ENCODE peak calls at places on chromosomes 4 and X, in four cellular contexts. C is naive thymus-derived CD8-positive, alpha-beta T cell; S is kidney epithelial cell; J is activated CD8-positive, alpha-beta memory T cell treated with anti-CD3 and anti-CD28 coated beads for 48 hours. V is an unnamed sample.

GRCh38 chr4:168183717-168184571 is 91.6 kb downstream of the ANXA10 start:
- DNase-seq in C (no peak), S (no peak), J (no peak), V (peak)

GRCh38 chrX:39759526-39760224 is 338.1 kb downstream of the BCOR start:
- DNase-seq in C (no peak), S (no peak), J (no peak), V (peak)

GRCh38 chr4:7359302-7360063 is 75.2 kb downstream of the PSAPL1 start:
- DNase-seq in C (no peak), S (no peak), J (no peak), V (peak)

GRCh38 chr4:5660185-5660584 is 48.2 kb downstream of the EVC2 start:
- DNase-seq in C (no peak), S (no peak), J (no peak), V (no peak)

GRCh38 chrX:131626681-131627296 is 82.9 kb downstream of the OR13H1 start:
- DNase-seq in C (no peak), S (no peak), J (no peak), V (no peak)

GRCh38 chr4:53123171-53123570 is 242.7 kb downstream of the SCFD2 start:
- DNase-seq in C (no peak), S (no peak), J (no peak), V (no peak)

GRCh38 chr4:88958080-88958479 is 98.9 kb downstream of the FAM13A start:
- DNase-seq in C (no peak), S (no peak), J (no peak), V (no peak)

GRCh38 chr4:13654158-13654797 is 26.8 kb upstream of the BOD1L1 start:
- DNase-seq in C (peak), S (no peak), J (peak), V (peak)

GRCh38 chr4:10832989-10833635 is 148.5 kb upstream of the CLNK start:
- DNase-seq in C (no peak), S (no peak), J (no peak), V (peak)

GRCh38 chr4:185384877-185385465 is 10.8 kb downstream of the LRP2BP start:
- DNase-seq in C (no peak), S (no peak), J (no peak), V (no peak)

GRCh38 chr4:1003271-1004070 is 8.0 kb upstream of the FGFRL1 start:
- DNase-seq in C (no peak), S (no peak), J (no peak), V (no peak)

GRCh38 chr4:53537606-53538005 is 53.7 kb downstream of the LNX1 start:
- DNase-seq in C (no peak), S (no peak), J (no peak), V (no peak)

GRCh38 chrX:43269201-43269600 is 386.9 kb upstream of the MAOA start:
- DNase-seq in C (no peak), S (no peak), J (no peak), V (no peak)

GRCh38 chr4:38449506-38450174 is 214.4 kb upstream of the KLF3 start:
- DNase-seq in C (no peak), S (no peak), J (no peak), V (no peak)

GRCh38 chr4:145805490-145805889 is 125.5 kb downstream of the C4orf51 start:
- DNase-seq in C (no peak), S (no peak), J (no peak), V (no peak)

GRCh38 chr4:159353422-159354116 is 250.7 kb downstream of the RAPGEF2 start:
- DNase-seq in C (no peak), S (no peak), J (no peak), V (no peak)

GRCh38 chr4:6641164-6641970 is 882 bp downstream of the MRFAP1 start:
- DNase-seq in C (peak), S (no peak), J (no peak), V (no peak)

GRCh38 chr4:37793562-37793961 is 32.9 kb upstream of the PGM2 start:
- DNase-seq in C (no peak), S (no peak), J (no peak), V (no peak)

GRCh38 chr4:186958951-186959350 is 235.3 kb upstream of the FAT1 start:
- DNase-seq in C (no peak), S (no peak), J (no peak), V (no peak)

GRCh38 chrX:97200454-97200853 is 316.7 kb downstream of the RPA4 start:
- DNase-seq in C (no peak), S (no peak), J (no peak), V (no peak)

GRCh38 chrX:153830632-153831434 is 489 bp upstream of the PDZD4 start:
- DNase-seq in C (no peak), S (no peak), J (no peak), V (no peak)

GRCh38 chr4:932713-933070 is 432 bp downstream of the TMEM175 start:
- DNase-seq in C (no peak), S (no peak), J (no peak), V (no peak)

V was measured in NCI-H1092.